ENCODE peak calls at places on chromosomes 16 and 17, in six cellular contexts. One of them, this sample, is unnamed.

GRCh38 chr17:82544431-82545070 is 25.0 kb downstream of the FOXK2 start:
- DNase-seq in tibial artery: peak; percentile 81
- DNase-seq in heart left ventricle: peak; percentile 74
- DNase-seq in hepatocyte: no peak
- DNase-seq in AG04449: no peak
- DNase-seq in neural crest cell: no peak
- DNase-seq in this sample: no peak

GRCh38 chr17:38589462-38590114 is 16.2 kb downstream of the SRCIN1 start:
- DNase-seq in tibial artery: no peak
- DNase-seq in heart left ventricle: no peak
- DNase-seq in hepatocyte: no peak
- DNase-seq in AG04449: no peak
- DNase-seq in neural crest cell: no peak
- DNase-seq in this sample: no peak

GRCh38 chr17:69560987-69561441 is 146.5 kb downstream of the MAP2K6 start:
- DNase-seq in tibial artery: no peak
- DNase-seq in heart left ventricle: no peak
- DNase-seq in hepatocyte: no peak
- DNase-seq in AG04449: no peak
- DNase-seq in neural crest cell: no peak
- DNase-seq in this sample: no peak

GRCh38 chr17:39813631-39814030 is 50.5 kb downstream of the IKZF3 start:
- DNase-seq in tibial artery: no peak
- DNase-seq in heart left ventricle: no peak
- DNase-seq in hepatocyte: no peak
- DNase-seq in AG04449: no peak
- DNase-seq in neural crest cell: no peak
- DNase-seq in this sample: no peak

GRCh38 chr16:49343291-49343690 is 30.3 kb upstream of the C16orf78 start:
- DNase-seq in tibial artery: no peak
- DNase-seq in heart left ventricle: no peak
- DNase-seq in hepatocyte: no peak
- DNase-seq in AG04449: no peak
- DNase-seq in neural crest cell: no peak
- DNase-seq in this sample: no peak

GRCh38 chr16:67017451-67017750 is 11.5 kb upstream of the CBFB start:
- DNase-seq in tibial artery: no peak
- DNase-seq in heart left ventricle: no peak
- DNase-seq in hepatocyte: no peak
- DNase-seq in AG04449: no peak
- DNase-seq in neural crest cell: no peak
- DNase-seq in this sample: no peak

GRCh38 chr16:20515580-20516179 is 60.5 kb downstream of the ACSM2B start:
- DNase-seq in tibial artery: no peak
- DNase-seq in heart left ventricle: no peak
- DNase-seq in hepatocyte: peak; percentile 16
- DNase-seq in AG04449: no peak
- DNase-seq in neural crest cell: no peak
- DNase-seq in this sample: no peak

GRCh38 chr16:1997591-1998359 is 8.0 kb downstream of the SYNGR3 start:
- DNase-seq in tibial artery: no peak
- DNase-seq in heart left ventricle: no peak
- DNase-seq in hepatocyte: no peak
- DNase-seq in AG04449: no peak
- DNase-seq in neural crest cell: no peak
- DNase-seq in this sample: no peak

GRCh38 chr17:333626-334396 is 18.8 kb downstream of the RPH3AL start:
- DNase-seq in tibial artery: peak; percentile 83
- DNase-seq in heart left ventricle: peak; percentile 91
- DNase-seq in hepatocyte: peak; percentile 52
- DNase-seq in AG04449: no peak
- DNase-seq in neural crest cell: peak; percentile 38
- DNase-seq in this sample: no peak

GRCh38 chr17:57682667-57683066 is 62.4 kb downstream of the CCDC182 start:
- DNase-seq in tibial artery: no peak
- DNase-seq in heart left ventricle: no peak
- DNase-seq in hepatocyte: no peak
- DNase-seq in AG04449: no peak
- DNase-seq in neural crest cell: no peak
- DNase-seq in this sample: no peak

GRCh38 chr17:83009414-83010322 is 69.7 kb upstream of the METRNL start:
- DNase-seq in tibial artery: no peak
- DNase-seq in heart left ventricle: no peak
- DNase-seq in hepatocyte: no peak
- DNase-seq in AG04449: no peak
- DNase-seq in neural crest cell: no peak
- DNase-seq in this sample: no peak

GRCh38 chr17:45405250-45406086 is 27.2 kb downstream of the ARHGAP27 start:
- DNase-seq in tibial artery: no peak
- DNase-seq in heart left ventricle: no peak
- DNase-seq in hepatocyte: peak; percentile 77
- DNase-seq in AG04449: no peak
- DNase-seq in neural crest cell: peak; percentile 42
- DNase-seq in this sample: no peak

GRCh38 chr17:8894673-8895578 is 27.5 kb upstream of the PIK3R6 start:
- DNase-seq in tibial artery: peak; percentile 71
- DNase-seq in heart left ventricle: peak; percentile 51
- DNase-seq in hepatocyte: peak; percentile 85
- DNase-seq in AG04449: peak; percentile 16
- DNase-seq in neural crest cell: peak; percentile 59
- DNase-seq in this sample: peak; percentile 61

GRCh38 chr16:67822511-67822910 is 15.8 kb downstream of the TSNAXIP1 start:
- DNase-seq in tibial artery: no peak
- DNase-seq in heart left ventricle: no peak
- DNase-seq in hepatocyte: no peak
- DNase-seq in AG04449: no peak
- DNase-seq in neural crest cell: no peak
- DNase-seq in this sample: no peak

GRCh38 chr17:59607817-59608403 is 11.8 kb upstream of the CLTC start:
- DNase-seq in tibial artery: no peak
- DNase-seq in heart left ventricle: no peak
- DNase-seq in hepatocyte: peak; percentile 14
- DNase-seq in AG04449: no peak
- DNase-seq in neural crest cell: no peak
- DNase-seq in this sample: peak; percentile 18

GRCh38 chr17:36808181-36808661 is 129.1 kb upstream of the LHX1 start:
- DNase-seq in tibial artery: no peak
- DNase-seq in heart left ventricle: no peak
- DNase-seq in hepatocyte: peak; percentile 23
- DNase-seq in AG04449: no peak
- DNase-seq in neural crest cell: peak; percentile 33
- DNase-seq in this sample: peak; percentile 56

GRCh38 chr16:77555781-77556180 is 120.9 kb upstream of the ADAMTS18 start:
- DNase-seq in tibial artery: no peak
- DNase-seq in heart left ventricle: no peak
- DNase-seq in hepatocyte: no peak
- DNase-seq in AG04449: no peak
- DNase-seq in neural crest cell: no peak
- DNase-seq in this sample: no peak

GRCh38 chr17:78120971-78121800 is 7.4 kb downstream of the TMC6 start:
- DNase-seq in tibial artery: no peak
- DNase-seq in heart left ventricle: no peak
- DNase-seq in hepatocyte: no peak
- DNase-seq in AG04449: no peak
- DNase-seq in neural crest cell: no peak
- DNase-seq in this sample: no peak

GRCh38 chr16:50371936-50372595 is 3.3 kb upstream of the BRD7 start:
- DNase-seq in tibial artery: peak; percentile 80
- DNase-seq in heart left ventricle: no peak
- DNase-seq in hepatocyte: peak; percentile 63
- DNase-seq in AG04449: no peak
- DNase-seq in neural crest cell: peak; percentile 48
- DNase-seq in this sample: no peak

GRCh38 chr16:54164789-54165173 is 121.8 kb downstream of the IRX3 start:
- DNase-seq in tibial artery: no peak
- DNase-seq in heart left ventricle: no peak
- DNase-seq in hepatocyte: no peak
- DNase-seq in AG04449: no peak
- DNase-seq in neural crest cell: no peak
- DNase-seq in this sample: no peak

GRCh38 chr16:88938933-88939813 is 37.8 kb downstream of the CBFA2T3 start:
- DNase-seq in tibial artery: no peak
- DNase-seq in heart left ventricle: peak; percentile 61
- DNase-seq in hepatocyte: no peak
- DNase-seq in AG04449: no peak
- DNase-seq in neural crest cell: no peak
- DNase-seq in this sample: no peak

GRCh38 chr17:75691371-75692290 is 24.5 kb downstream of the SAP30BP start:
- DNase-seq in tibial artery: no peak
- DNase-seq in heart left ventricle: no peak
- DNase-seq in hepatocyte: no peak
- DNase-seq in AG04449: no peak
- DNase-seq in neural crest cell: no peak
- DNase-seq in this sample: no peak

GRCh38 chr17:36824678-36825091 is 112.6 kb upstream of the LHX1 start:
- DNase-seq in tibial artery: no peak
- DNase-seq in heart left ventricle: no peak
- DNase-seq in hepatocyte: no peak
- DNase-seq in AG04449: no peak
- DNase-seq in neural crest cell: no peak
- DNase-seq in this sample: no peak

GRCh38 chr17:49001671-49002070 is 4.5 kb downstream of the IGF2BP1 start:
- DNase-seq in tibial artery: no peak
- DNase-seq in heart left ventricle: no peak
- DNase-seq in hepatocyte: peak; percentile 1
- DNase-seq in AG04449: no peak
- DNase-seq in neural crest cell: no peak
- DNase-seq in this sample: no peak
- TF ChIP-seq CTCF in tibial artery: no peak
- TF ChIP-seq CTCF in heart left ventricle: no peak
- TF ChIP-seq CTCF in hepatocyte: no peak
- TF ChIP-seq CTCF in AG04449: no peak
- TF ChIP-seq CTCF in neural crest cell: no peak
- TF ChIP-seq CTCF in this sample: no peak

DNA sequence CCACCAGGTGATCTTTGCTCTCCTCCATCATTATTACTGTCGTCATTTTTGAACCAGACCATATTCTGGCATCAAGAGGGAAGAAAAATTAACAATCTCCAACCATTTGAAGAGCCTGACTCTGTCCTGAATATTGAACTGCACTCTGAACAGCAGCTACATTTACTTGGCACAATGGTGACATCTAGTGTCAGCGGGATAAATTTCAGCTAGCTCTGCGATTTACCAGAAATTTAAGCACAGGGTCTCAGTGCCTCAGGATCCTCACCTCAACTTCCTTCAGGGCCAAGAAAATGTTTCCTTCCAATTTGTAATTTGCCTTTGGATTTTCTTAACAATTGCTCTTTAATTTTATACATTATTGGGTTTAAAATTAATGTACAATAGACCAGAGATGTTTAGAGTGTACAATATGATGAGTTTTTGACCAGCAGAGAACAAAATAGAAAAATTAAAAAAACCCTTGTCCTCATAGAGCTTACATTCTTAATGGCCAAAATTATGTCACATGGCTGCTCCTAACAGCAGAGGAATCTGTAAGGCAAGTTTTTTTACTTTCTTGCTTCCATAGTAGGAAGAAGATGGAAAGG is 10.7 kb upstream of the ZNF19 start:
- DNase-seq in tibial artery: no peak
- DNase-seq in heart left ventricle: no peak
- DNase-seq in hepatocyte: peak; percentile 63
- DNase-seq in AG04449: no peak
- DNase-seq in neural crest cell: peak; percentile 50
- DNase-seq in this sample: peak; percentile 64
- TF ChIP-seq CTCF in tibial artery: peak; percentile 64
- TF ChIP-seq CTCF in heart left ventricle: peak; percentile 72
- TF ChIP-seq CTCF in hepatocyte: peak; percentile 77
- TF ChIP-seq CTCF in AG04449: peak; percentile 63
- TF ChIP-seq CTCF in neural crest cell: peak; percentile 78
- TF ChIP-seq CTCF in this sample: peak; percentile 59

DNA sequence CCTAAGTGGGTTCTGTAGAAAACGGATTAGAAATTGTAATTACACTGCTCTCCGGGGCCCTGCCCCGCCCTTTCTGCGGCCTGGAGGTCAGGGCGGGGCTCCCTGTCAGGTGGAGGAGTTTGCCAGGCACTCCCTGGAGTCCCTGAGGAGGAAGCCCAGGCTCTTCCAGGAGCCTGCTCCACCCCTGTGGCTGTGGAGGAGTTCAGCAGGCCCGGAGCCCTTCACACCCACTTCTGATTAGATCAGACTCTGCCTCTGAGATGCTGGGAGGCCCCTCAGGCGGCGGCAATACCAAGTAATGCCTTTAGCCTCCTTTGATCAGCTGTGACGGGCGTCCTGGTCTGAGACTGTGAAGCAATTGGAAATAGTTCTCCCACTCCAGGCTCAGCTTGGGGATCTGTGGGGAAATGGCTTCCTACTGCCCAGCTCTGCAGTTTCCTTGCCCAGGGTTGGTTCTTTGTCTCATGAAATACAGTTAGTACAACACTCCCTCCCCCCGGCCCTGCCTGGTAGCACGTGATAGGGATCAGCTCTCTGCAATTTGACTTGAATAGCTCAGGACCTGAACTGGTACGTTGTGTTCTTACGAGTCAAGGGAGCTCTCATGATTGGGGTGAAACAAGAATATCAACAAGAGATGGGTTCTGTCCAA is 22.3 kb downstream of the BAIAP2 start:
- DNase-seq in tibial artery: no peak
- DNase-seq in heart left ventricle: peak; percentile 61
- DNase-seq in hepatocyte: peak; percentile 83
- DNase-seq in AG04449: no peak
- DNase-seq in neural crest cell: no peak
- DNase-seq in this sample: no peak
- TF ChIP-seq CTCF in tibial artery: no peak
- TF ChIP-seq CTCF in heart left ventricle: no peak
- TF ChIP-seq CTCF in hepatocyte: peak; percentile 4
- TF ChIP-seq CTCF in AG04449: no peak
- TF ChIP-seq CTCF in neural crest cell: no peak
- TF ChIP-seq CTCF in this sample: no peak

GRCh38 chr17:35559495-35559894 is 1.1 kb downstream of the SLFN14 start:
- DNase-seq in tibial artery: no peak
- DNase-seq in heart left ventricle: no peak
- DNase-seq in hepatocyte: no peak
- DNase-seq in AG04449: no peak
- DNase-seq in neural crest cell: no peak
- DNase-seq in this sample: no peak

GRCh38 chr17:35553310-35553709 is 7.3 kb downstream of the SLFN14 start:
- DNase-seq in tibial artery: no peak
- DNase-seq in heart left ventricle: no peak
- DNase-seq in hepatocyte: no peak
- DNase-seq in AG04449: no peak
- DNase-seq in neural crest cell: no peak
- DNase-seq in this sample: no peak

GRCh38 chr17:35554668-35555067 is 6.0 kb downstream of the SLFN14 start:
- DNase-seq in tibial artery: no peak
- DNase-seq in heart left ventricle: no peak
- DNase-seq in hepatocyte: no peak
- DNase-seq in AG04449: no peak
- DNase-seq in neural crest cell: no peak
- DNase-seq in this sample: no peak

GRCh38 chr17:35557353-35557752 is 3.3 kb downstream of the SLFN14 start:
- DNase-seq in tibial artery: no peak
- DNase-seq in heart left ventricle: no peak
- DNase-seq in hepatocyte: no peak
- DNase-seq in AG04449: no peak
- DNase-seq in neural crest cell: no peak
- DNase-seq in this sample: no peak

DNA sequence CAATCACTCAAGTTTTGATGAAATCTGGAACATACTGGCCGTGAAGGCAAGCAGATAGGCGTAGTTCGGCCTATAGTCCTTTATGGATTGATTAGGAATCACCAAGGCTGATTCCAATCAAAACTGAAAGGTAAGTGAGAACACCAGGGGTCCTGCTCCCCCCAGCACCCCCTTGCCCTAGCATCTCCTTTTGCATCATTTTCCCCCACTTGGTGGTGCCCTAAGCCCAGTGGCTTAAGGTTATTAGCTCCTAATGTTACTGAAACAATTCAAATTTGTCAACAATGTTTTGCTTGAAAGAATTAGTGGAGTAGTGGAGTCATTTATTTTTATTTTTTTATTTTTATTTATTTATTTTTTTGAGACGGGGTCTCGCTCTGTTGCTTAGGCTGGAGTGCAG is 4.9 kb downstream of the SLFN14 start:
- DNase-seq in tibial artery: no peak
- DNase-seq in heart left ventricle: no peak
- DNase-seq in hepatocyte: no peak
- DNase-seq in AG04449: no peak
- DNase-seq in neural crest cell: no peak
- DNase-seq in this sample: no peak
- TF ChIP-seq CTCF in tibial artery: no peak
- TF ChIP-seq CTCF in heart left ventricle: no peak
- TF ChIP-seq CTCF in hepatocyte: no peak
- TF ChIP-seq CTCF in AG04449: no peak
- TF ChIP-seq CTCF in neural crest cell: no peak
- TF ChIP-seq CTCF in this sample: no peak